ENCODE peak calls at places on chromosome 3, in six cellular contexts. X, N, B, P, R and G are unnamed samples. For H3K4me1, the result is how much of the 10 kb centered on the place peaks cover.

GRCh38 chr3:53489401-53490130 is 4.8 kb upstream of the CACNA1D start:
- DNase-seq in P (no peak), N (no peak), B (no peak), X (no peak), R (no peak), G (no peak)

GRCh38 chr3:86985427-86985826 is 5.5 kb downstream of the VGLL3 start:
- DNase-seq in B (no peak), P (no peak), X (no peak), N (no peak), R (no peak), G (no peak)

GRCh38 chr3:177589041-177589650 is 391.9 kb upstream of the TBL1XR1 start:
- DNase-seq in R (no peak), B (no peak), P (no peak), X (no peak), N (no peak), G (no peak)

GRCh38 chr3:31918179-31919165 is 62.6 kb downstream of the OSBPL10 start:
- DNase-seq in X (no peak), N (no peak), B (no peak), R (no peak), P (no peak), G (no peak)

GRCh38 chr3:77079988-77080585 is 40.2 kb downstream of the ROBO2 start:
- DNase-seq in B (no peak), P (no peak), R (no peak), X (no peak), N (no peak), G (no peak)

GRCh38 chr3:183698760-183699159 is 1.2 kb downstream of the YEATS2 start:
- DNase-seq in R (no peak), X (no peak), B (no peak), N (no peak), P (no peak), G (no peak)

GRCh38 chr3:74067296-74067695 is 442.6 kb upstream of the PDZRN3 start:
- DNase-seq in P (peak), B (no peak), X (no peak), N (no peak), R (no peak), G (no peak)

GRCh38 chr3:87503901-87504498 is 227.6 kb upstream of the POU1F1 start:
- DNase-seq in B (no peak), X (peak), P (no peak), R (no peak), N (no peak), G (peak)

GRCh38 chr3:141070229-141070628 is 19.1 kb downstream of the SPSB4 start:
- DNase-seq in N (no peak), R (no peak), X (no peak), P (no peak), B (no peak), G (no peak)

GRCh38 chr3:48135773-48136495 is 52.3 kb downstream of the CDC25A start:
- DNase-seq in X (no peak), R (no peak), N (no peak), B (no peak), P (no peak), G (no peak)

GRCh38 chr3:138833908-138834358 is 795 bp downstream of the PIK3CB start:
- DNase-seq in N (no peak), R (no peak), B (no peak), P (peak), X (no peak), G (no peak)

GRCh38 chr3:188533612-188534357 is 379.8 kb downstream of the LPP start:
- DNase-seq in N (no peak), X (no peak), B (no peak), R (no peak), P (no peak), G (no peak)

GRCh38 chr3:8491750-8492149 is 9.9 kb upstream of the LMCD1 start:
- DNase-seq in P (no peak), R (no peak), N (peak), B (no peak), X (no peak), G (no peak)

GRCh38 chr3:103440539-103441113 is 1005.8 kb downstream of the ZPLD1 start:
- DNase-seq in X (peak), B (no peak), R (no peak), P (no peak), N (no peak), G (no peak)

GRCh38 chr3:153257673-153258351 is 95.8 kb downstream of the RAP2B start:
- DNase-seq in X (no peak), R (no peak), P (no peak), B (no peak), N (no peak), G (no peak)

GRCh38 chr3:46030626-46031025 is 3.3 kb upstream of the XCR1 start:
- DNase-seq in X (no peak), R (no peak), B (no peak), P (no peak), N (no peak), G (no peak)

GRCh38 chr3:37320276-37320675 is 145.9 kb upstream of the LRRFIP2 start:
- DNase-seq in R (no peak), P (no peak), X (no peak), B (no peak), N (no peak), G (no peak)

GRCh38 chr3:127015282-127016042 is 32.5 kb downstream of the PLXNA1 start:
- DNase-seq in P (no peak), R (no peak), B (no peak), X (no peak), N (no peak), G (no peak)

GRCh38 chr3:98574157-98574556 is 19.3 kb downstream of the CPOX start:
- DNase-seq in X (no peak), P (no peak), N (no peak), R (no peak), B (no peak), G (no peak)

GRCh38 chr3:56812749-56813655 is 11.3 kb upstream of the ARHGEF3 start:
- DNase-seq in B (no peak), P (no peak), N (no peak), X (no peak), R (no peak), G (no peak)

GRCh38 chr3:154095832-154096421 is 25.3 kb upstream of the ARHGEF26 start:
- DNase-seq in N (no peak), R (no peak), B (no peak), P (no peak), X (peak), G (no peak)

DNA sequence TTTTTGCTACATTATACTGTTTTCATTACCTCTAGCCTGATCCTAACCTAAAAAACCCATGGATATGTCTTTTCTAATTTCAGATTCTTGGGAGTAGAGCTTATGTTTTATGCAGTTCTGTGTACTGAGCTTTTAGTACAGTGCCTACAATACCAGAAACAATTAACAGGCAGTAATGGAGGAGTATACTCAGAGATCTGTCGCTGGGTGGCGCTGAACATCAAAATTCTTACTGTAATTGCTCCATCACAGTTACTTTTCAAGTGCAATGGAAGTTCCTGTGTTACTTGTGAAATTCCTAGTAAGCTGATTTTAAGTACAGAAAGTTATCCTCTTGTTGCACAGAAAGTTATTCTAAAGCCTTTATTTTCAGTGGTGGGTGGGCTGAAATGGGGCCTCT is 66.9 kb downstream of the RNF13 start:
- DNase-seq in P (no peak), N (peak), R (no peak), X (peak), B (no peak), G (peak)
- TF ChIP-seq CTCF in P (peak), N (peak), R (no peak), X (peak), B (peak), G (peak)

DNA sequence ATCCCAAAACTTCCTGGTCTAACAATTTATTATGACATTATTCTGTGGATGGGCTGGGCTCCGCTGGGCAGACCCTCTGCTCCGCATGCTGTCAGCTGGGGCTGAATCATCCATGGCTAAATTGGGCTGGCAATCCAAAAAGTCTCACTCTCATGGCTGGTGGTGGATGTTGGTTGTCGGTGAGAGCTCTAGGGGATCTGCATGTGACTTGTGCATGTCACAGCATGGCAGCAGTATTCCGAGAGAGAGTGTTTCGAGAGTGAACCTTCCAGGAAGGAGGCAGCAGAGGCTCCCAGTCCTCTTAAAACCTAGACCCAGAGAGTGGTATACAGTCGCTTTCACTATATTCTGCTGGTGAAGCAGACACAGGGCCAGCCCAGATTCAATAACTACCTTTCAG is 9.9 kb downstream of the RARB start:
- DNase-seq in X (no peak), P (no peak), N (no peak), B (no peak), R (no peak), G (no peak)
- H3K4me1 ChIP-seq in X (under half), P (under half), N (under half), B (under half), R (under half), G (under half)

DNA sequence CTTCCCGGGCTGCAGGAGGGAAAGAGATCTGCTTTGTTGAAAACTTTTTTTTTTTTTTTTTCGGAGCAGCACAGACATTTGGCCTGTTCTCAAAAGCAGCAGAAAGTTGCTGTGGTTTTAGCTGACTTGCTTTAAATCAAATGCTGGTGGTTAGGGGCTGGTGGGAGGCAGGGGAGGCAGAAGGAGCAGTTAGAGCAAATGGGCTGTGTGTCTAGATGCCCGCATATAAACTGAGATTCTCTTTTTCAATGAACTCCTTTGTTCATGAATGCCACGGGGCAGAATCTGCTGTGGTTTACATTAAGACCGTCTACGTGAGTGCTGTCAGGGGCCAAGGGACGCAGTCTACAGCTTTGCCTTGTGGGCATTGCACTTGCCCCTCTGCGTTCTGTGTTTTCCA is 95.9 kb downstream of the FLNB start:
- DNase-seq in B (no peak), P (no peak), X (no peak), R (no peak), N (no peak), G (no peak)
- H3K27ac ChIP-seq in B (no peak), P (no peak), X (no peak), R (no peak), N (no peak), G (no peak)

GRCh38 chr3:42002790-42003189 is 40.9 kb upstream of the ULK4 start:
- DNase-seq in N (no peak), B (no peak), X (no peak), P (no peak), R (no peak), G (no peak)
- TF ChIP-seq CTCF in N (no peak), B (no peak), X (no peak), P (no peak), R (no peak), G (no peak)

GRCh38 chr3:128475355-128475754 is 8.7 kb upstream of the DNAJB8 start:
- DNase-seq in R (no peak), B (no peak), X (no peak), P (no peak), N (no peak), G (no peak)

GRCh38 chr3:128471720-128472119 is 5.0 kb upstream of the DNAJB8 start:
- DNase-seq in X (no peak), N (no peak), P (no peak), R (no peak), B (no peak), G (no peak)

GRCh38 chr3:128473737-128474136 is 7.0 kb upstream of the DNAJB8 start:
- DNase-seq in N (no peak), B (no peak), X (no peak), R (no peak), P (no peak), G (no peak)

GRCh38 chr3:128472462-128473179 is 5.9 kb upstream of the DNAJB8 start:
- DNase-seq in X (no peak), N (no peak), R (no peak), B (no peak), P (no peak), G (no peak)

GRCh38 chr3:128473180-128473519 is 6.5 kb upstream of the DNAJB8 start:
- DNase-seq in B (no peak), X (no peak), N (no peak), R (no peak), P (no peak), G (no peak)
- H3K4me1 ChIP-seq in B (under half), X (under half), N (under half), R (under half), P (under half), G (under half)

DNA sequence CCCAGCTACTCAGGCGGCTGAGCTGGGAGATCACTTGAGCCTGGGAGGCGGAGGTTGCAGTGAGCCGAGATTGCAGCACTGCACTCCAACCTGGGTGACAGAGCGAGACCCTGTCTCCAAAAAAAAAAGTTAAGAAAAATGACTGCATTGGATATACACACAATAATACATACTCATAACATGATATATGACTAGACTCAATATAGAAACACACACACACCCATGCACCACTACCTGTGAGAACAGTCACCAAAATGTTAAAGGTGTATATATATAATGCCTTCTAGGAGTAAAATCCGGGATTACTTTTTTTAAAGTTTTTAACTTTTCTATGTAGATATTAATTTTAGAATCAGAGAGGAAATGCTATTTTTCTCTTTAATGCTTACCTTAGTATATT is 25.9 kb downstream of the PHC3 start:
- DNase-seq in N (no peak), P (no peak), X (no peak), R (no peak), B (no peak), G (no peak)
- H3K27ac ChIP-seq in N (no peak), P (no peak), X (no peak), R (no peak), B (no peak), G (no peak)

DNA sequence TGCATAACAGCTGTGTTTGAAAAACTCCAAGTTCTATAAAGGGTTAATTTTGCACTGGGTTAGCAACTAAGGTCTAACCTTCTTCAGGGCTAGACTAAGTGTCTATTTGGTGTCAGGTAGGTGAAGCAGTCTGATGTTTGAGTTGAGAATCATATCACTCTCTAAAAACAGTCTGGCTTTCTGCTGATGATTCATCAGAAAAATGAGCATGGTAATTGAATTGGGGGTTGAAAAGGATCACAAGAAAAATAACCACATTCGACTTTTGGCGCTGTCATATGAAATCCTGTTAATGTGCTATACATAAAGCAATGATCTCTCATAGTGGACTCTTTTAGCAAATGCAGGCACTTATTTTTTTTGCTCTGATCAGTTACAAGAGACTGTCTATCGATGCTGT is 242.2 kb upstream of the AZI2 start:
- DNase-seq in R (no peak), P (no peak), B (no peak), X (no peak), N (no peak), G (no peak)
- TF ChIP-seq CTCF in R (no peak), P (no peak), B (no peak), X (no peak), N (no peak), G (no peak)

GRCh38 chr3:160755776-160756304 is at the start of gene PPM1L:
- DNase-seq in R (peak), X (peak), N (peak), P (peak), B (peak), G (no peak)
- H3K4me1 ChIP-seq in R (under half), X (under half), N (under half), P (under half), B (under half), G (under half)